ENCODE peak calls at places on chromosomes 11 and 22, in seven cellular contexts. One of them, this sample, is unnamed.

GRCh38 chr22:31296258-31296657 is 4.0 kb upstream of the PIK3IP1 start:
- DNase-seq in heart left ventricle: no peak
- DNase-seq in fibroblast of pulmonary artery: peak
- DNase-seq in A549: no peak
- DNase-seq in HFF-Myc: no peak
- DNase-seq in left ventricle myocardium inferior: no peak
- DNase-seq in heart right ventricle: no peak
- DNase-seq in this sample: peak

GRCh38 chr22:20805972-20806471 is 32.1 kb downstream of the SERPIND1 start:
- DNase-seq in heart left ventricle: no peak
- DNase-seq in fibroblast of pulmonary artery: peak
- DNase-seq in A549: no peak
- DNase-seq in HFF-Myc: peak
- DNase-seq in left ventricle myocardium inferior: no peak
- DNase-seq in heart right ventricle: no peak
- DNase-seq in this sample: peak

GRCh38 chr11:119484741-119485605 is 62.0 kb upstream of the THY1 start:
- DNase-seq in heart left ventricle: no peak
- DNase-seq in fibroblast of pulmonary artery: no peak
- DNase-seq in A549: no peak
- DNase-seq in HFF-Myc: no peak
- DNase-seq in left ventricle myocardium inferior: no peak
- DNase-seq in heart right ventricle: no peak
- DNase-seq in this sample: no peak

GRCh38 chr11:34904421-34904950 is 11.7 kb downstream of the APIP start:
- DNase-seq in heart left ventricle: no peak
- DNase-seq in fibroblast of pulmonary artery: peak
- DNase-seq in A549: no peak
- DNase-seq in HFF-Myc: no peak
- DNase-seq in left ventricle myocardium inferior: no peak
- DNase-seq in heart right ventricle: no peak
- DNase-seq in this sample: no peak

GRCh38 chr11:128497057-128497957 is 90.1 kb downstream of the ETS1 start:
- DNase-seq in heart left ventricle: no peak
- DNase-seq in fibroblast of pulmonary artery: peak
- DNase-seq in A549: peak
- DNase-seq in HFF-Myc: peak
- DNase-seq in left ventricle myocardium inferior: no peak
- DNase-seq in heart right ventricle: no peak
- DNase-seq in this sample: peak

GRCh38 chr11:64568041-64568571 is 22.9 kb upstream of the SLC22A12 start:
- DNase-seq in heart left ventricle: no peak
- DNase-seq in fibroblast of pulmonary artery: no peak
- DNase-seq in A549: no peak
- DNase-seq in HFF-Myc: no peak
- DNase-seq in left ventricle myocardium inferior: no peak
- DNase-seq in heart right ventricle: no peak
- DNase-seq in this sample: no peak

GRCh38 chr11:697811-698311 is 2.2 kb downstream of the TMEM80 start:
- DNase-seq in heart left ventricle: peak
- DNase-seq in fibroblast of pulmonary artery: no peak
- DNase-seq in A549: no peak
- DNase-seq in HFF-Myc: no peak
- DNase-seq in left ventricle myocardium inferior: no peak
- DNase-seq in heart right ventricle: no peak
- DNase-seq in this sample: peak

GRCh38 chr11:59787816-59788215 is 22.8 kb downstream of the MRPL16 start:
- DNase-seq in heart left ventricle: no peak
- DNase-seq in fibroblast of pulmonary artery: peak
- DNase-seq in A549: no peak
- DNase-seq in HFF-Myc: no peak
- DNase-seq in left ventricle myocardium inferior: no peak
- DNase-seq in heart right ventricle: no peak
- DNase-seq in this sample: peak

GRCh38 chr11:23674866-23675265 is 814.6 kb upstream of the CCDC179 start:
- DNase-seq in heart left ventricle: no peak
- DNase-seq in fibroblast of pulmonary artery: no peak
- DNase-seq in A549: no peak
- DNase-seq in HFF-Myc: peak
- DNase-seq in left ventricle myocardium inferior: no peak
- DNase-seq in heart right ventricle: no peak
- DNase-seq in this sample: no peak

GRCh38 chr11:79414644-79415317 is 26.0 kb downstream of the TENM4 start:
- DNase-seq in heart left ventricle: no peak
- DNase-seq in fibroblast of pulmonary artery: peak
- DNase-seq in A549: no peak
- DNase-seq in HFF-Myc: no peak
- DNase-seq in left ventricle myocardium inferior: no peak
- DNase-seq in heart right ventricle: no peak
- DNase-seq in this sample: peak

GRCh38 chr11:125304876-125305275 is 140.3 kb downstream of the PKNOX2 start:
- DNase-seq in heart left ventricle: no peak
- DNase-seq in fibroblast of pulmonary artery: no peak
- DNase-seq in A549: no peak
- DNase-seq in HFF-Myc: no peak
- DNase-seq in left ventricle myocardium inferior: no peak
- DNase-seq in heart right ventricle: no peak
- DNase-seq in this sample: no peak

GRCh38 chr22:46068908-46069481 is 81.3 kb upstream of the PPARA start:
- DNase-seq in heart left ventricle: no peak
- DNase-seq in fibroblast of pulmonary artery: peak
- DNase-seq in A549: no peak
- DNase-seq in HFF-Myc: no peak
- DNase-seq in left ventricle myocardium inferior: peak
- DNase-seq in heart right ventricle: peak
- DNase-seq in this sample: peak

GRCh38 chr11:32960553-32961164 is 55.0 kb upstream of the DEPDC7 start:
- DNase-seq in heart left ventricle: no peak
- DNase-seq in fibroblast of pulmonary artery: peak
- DNase-seq in A549: no peak
- DNase-seq in HFF-Myc: peak
- DNase-seq in left ventricle myocardium inferior: no peak
- DNase-seq in heart right ventricle: no peak
- DNase-seq in this sample: peak

GRCh38 chr22:41116342-41116741 is 23.9 kb downstream of the EP300 start:
- DNase-seq in heart left ventricle: no peak
- DNase-seq in fibroblast of pulmonary artery: no peak
- DNase-seq in A549: no peak
- DNase-seq in HFF-Myc: no peak
- DNase-seq in left ventricle myocardium inferior: no peak
- DNase-seq in heart right ventricle: no peak
- DNase-seq in this sample: no peak

GRCh38 chr11:46322759-46323158 is 24.5 kb upstream of the DGKZ start:
- DNase-seq in heart left ventricle: no peak
- DNase-seq in fibroblast of pulmonary artery: peak
- DNase-seq in A549: no peak
- DNase-seq in HFF-Myc: no peak
- DNase-seq in left ventricle myocardium inferior: no peak
- DNase-seq in heart right ventricle: no peak
- DNase-seq in this sample: peak

GRCh38 chr22:19646383-19646782 is 67.9 kb upstream of the SEPTIN5 start:
- DNase-seq in heart left ventricle: no peak
- DNase-seq in fibroblast of pulmonary artery: no peak
- DNase-seq in A549: no peak
- DNase-seq in HFF-Myc: no peak
- DNase-seq in left ventricle myocardium inferior: no peak
- DNase-seq in heart right ventricle: no peak
- DNase-seq in this sample: no peak

GRCh38 chr22:19645905-19646304 is 68.4 kb upstream of the SEPTIN5 start:
- DNase-seq in heart left ventricle: no peak
- DNase-seq in fibroblast of pulmonary artery: no peak
- DNase-seq in A549: no peak
- DNase-seq in HFF-Myc: no peak
- DNase-seq in left ventricle myocardium inferior: no peak
- DNase-seq in heart right ventricle: no peak
- DNase-seq in this sample: no peak

GRCh38 chr22:19643448-19644313 is 70.6 kb upstream of the SEPTIN5 start:
- DNase-seq in heart left ventricle: no peak
- DNase-seq in fibroblast of pulmonary artery: no peak
- DNase-seq in A549: no peak
- DNase-seq in HFF-Myc: no peak
- DNase-seq in left ventricle myocardium inferior: no peak
- DNase-seq in heart right ventricle: no peak
- DNase-seq in this sample: peak

GRCh38 chr22:19644314-19645223 is 69.7 kb upstream of the SEPTIN5 start:
- DNase-seq in heart left ventricle: no peak
- DNase-seq in fibroblast of pulmonary artery: no peak
- DNase-seq in A549: no peak
- DNase-seq in HFF-Myc: no peak
- DNase-seq in left ventricle myocardium inferior: no peak
- DNase-seq in heart right ventricle: no peak
- DNase-seq in this sample: peak

DNA sequence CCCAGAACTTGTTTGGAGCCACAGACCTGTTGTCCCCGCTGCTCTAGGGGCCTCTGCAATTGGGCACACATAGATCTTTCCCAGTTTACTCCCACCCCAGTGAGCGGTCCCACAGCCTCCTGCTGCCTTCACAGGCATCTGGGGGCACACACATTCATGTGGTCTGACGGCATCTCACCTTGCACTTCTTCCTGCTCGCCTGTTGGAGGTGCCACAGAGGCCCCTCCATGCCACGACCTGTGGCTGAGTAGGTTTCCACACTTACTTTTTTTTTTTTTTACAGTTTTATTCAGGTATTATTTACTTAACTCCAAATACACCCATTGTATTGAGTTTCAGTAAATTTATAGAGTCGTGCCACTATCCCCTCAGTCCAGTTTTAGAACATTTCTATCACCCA is 68.9 kb upstream of the SEPTIN5 start:
- DNase-seq in heart left ventricle: no peak
- DNase-seq in fibroblast of pulmonary artery: no peak
- DNase-seq in A549: no peak
- DNase-seq in HFF-Myc: no peak
- DNase-seq in left ventricle myocardium inferior: no peak
- DNase-seq in heart right ventricle: no peak
- DNase-seq in this sample: no peak
- TF ChIP-seq CTCF in heart left ventricle: no peak
- TF ChIP-seq CTCF in fibroblast of pulmonary artery: no peak
- TF ChIP-seq CTCF in A549: no peak
- TF ChIP-seq CTCF in HFF-Myc: no peak
- TF ChIP-seq CTCF in left ventricle myocardium inferior: no peak
- TF ChIP-seq CTCF in heart right ventricle: no peak
- TF ChIP-seq CTCF in this sample: no peak

GRCh38 chr11:117995472-117995871 is 9.3 kb downstream of the IL10RA start:
- DNase-seq in heart left ventricle: no peak
- DNase-seq in fibroblast of pulmonary artery: no peak
- DNase-seq in A549: no peak
- DNase-seq in HFF-Myc: no peak
- DNase-seq in left ventricle myocardium inferior: no peak
- DNase-seq in heart right ventricle: no peak
- DNase-seq in this sample: no peak

GRCh38 chr11:117992620-117993019 is 6.4 kb downstream of the IL10RA start:
- DNase-seq in heart left ventricle: no peak
- DNase-seq in fibroblast of pulmonary artery: no peak
- DNase-seq in A549: no peak
- DNase-seq in HFF-Myc: no peak
- DNase-seq in left ventricle myocardium inferior: no peak
- DNase-seq in heart right ventricle: no peak
- DNase-seq in this sample: no peak

GRCh38 chr11:117989351-117990102 is 3.3 kb downstream of the IL10RA start:
- DNase-seq in heart left ventricle: no peak
- DNase-seq in fibroblast of pulmonary artery: no peak
- DNase-seq in A549: no peak
- DNase-seq in HFF-Myc: no peak
- DNase-seq in left ventricle myocardium inferior: no peak
- DNase-seq in heart right ventricle: no peak
- DNase-seq in this sample: no peak

GRCh38 chr11:117993988-117994741 is 8.0 kb downstream of the IL10RA start:
- DNase-seq in heart left ventricle: peak
- DNase-seq in fibroblast of pulmonary artery: no peak
- DNase-seq in A549: no peak
- DNase-seq in HFF-Myc: no peak
- DNase-seq in left ventricle myocardium inferior: peak
- DNase-seq in heart right ventricle: no peak
- DNase-seq in this sample: no peak

GRCh38 chr11:117992136-117992535 is 5.9 kb downstream of the IL10RA start:
- DNase-seq in heart left ventricle: no peak
- DNase-seq in fibroblast of pulmonary artery: no peak
- DNase-seq in A549: no peak
- DNase-seq in HFF-Myc: no peak
- DNase-seq in left ventricle myocardium inferior: no peak
- DNase-seq in heart right ventricle: no peak
- DNase-seq in this sample: no peak
- H3K4me3 ChIP-seq in heart left ventricle: peak
- H3K4me3 ChIP-seq in fibroblast of pulmonary artery: no peak
- H3K4me3 ChIP-seq in A549: no peak
- H3K4me3 ChIP-seq in HFF-Myc: no peak
- H3K4me3 ChIP-seq in left ventricle myocardium inferior: peak
- H3K4me3 ChIP-seq in heart right ventricle: no peak
- H3K4me3 ChIP-seq in this sample: no peak

DNA sequence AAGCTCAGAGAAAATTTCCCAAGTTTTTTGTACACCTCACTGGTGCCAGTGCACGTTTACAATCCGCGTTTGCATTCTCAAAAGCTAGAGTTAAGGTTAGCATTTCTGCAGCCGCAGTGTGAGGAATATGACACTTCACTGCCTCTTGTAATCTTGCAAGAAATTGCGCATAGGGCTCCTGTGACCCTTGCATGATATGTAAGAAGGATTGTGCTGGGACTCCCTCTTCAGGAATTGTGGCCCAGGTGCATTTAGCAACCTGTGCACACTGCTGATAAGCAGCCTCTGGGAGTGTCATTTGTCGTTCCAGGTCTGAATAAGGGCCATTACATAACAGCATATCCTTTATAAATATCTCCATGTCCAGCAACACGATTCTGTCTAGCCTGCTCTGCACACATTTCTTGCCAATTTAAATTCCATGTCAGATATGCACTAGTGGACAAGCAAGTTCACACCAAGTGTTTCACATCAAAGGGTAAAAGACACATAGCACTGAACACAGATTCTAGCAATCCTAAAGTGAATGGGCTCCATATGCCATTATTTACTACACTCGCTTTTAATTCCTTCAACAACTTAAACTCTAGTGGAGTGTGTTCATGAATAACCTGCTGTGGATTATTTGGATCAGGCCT is 69.2 kb upstream of the INCENP start:
- DNase-seq in heart left ventricle: no peak
- DNase-seq in fibroblast of pulmonary artery: peak
- DNase-seq in A549: peak
- DNase-seq in HFF-Myc: no peak
- DNase-seq in left ventricle myocardium inferior: no peak
- DNase-seq in heart right ventricle: no peak
- DNase-seq in this sample: peak
- TF ChIP-seq CTCF in heart left ventricle: peak
- TF ChIP-seq CTCF in fibroblast of pulmonary artery: peak
- TF ChIP-seq CTCF in A549: peak
- TF ChIP-seq CTCF in HFF-Myc: peak
- TF ChIP-seq CTCF in left ventricle myocardium inferior: peak
- TF ChIP-seq CTCF in heart right ventricle: peak
- TF ChIP-seq CTCF in this sample: peak

DNA sequence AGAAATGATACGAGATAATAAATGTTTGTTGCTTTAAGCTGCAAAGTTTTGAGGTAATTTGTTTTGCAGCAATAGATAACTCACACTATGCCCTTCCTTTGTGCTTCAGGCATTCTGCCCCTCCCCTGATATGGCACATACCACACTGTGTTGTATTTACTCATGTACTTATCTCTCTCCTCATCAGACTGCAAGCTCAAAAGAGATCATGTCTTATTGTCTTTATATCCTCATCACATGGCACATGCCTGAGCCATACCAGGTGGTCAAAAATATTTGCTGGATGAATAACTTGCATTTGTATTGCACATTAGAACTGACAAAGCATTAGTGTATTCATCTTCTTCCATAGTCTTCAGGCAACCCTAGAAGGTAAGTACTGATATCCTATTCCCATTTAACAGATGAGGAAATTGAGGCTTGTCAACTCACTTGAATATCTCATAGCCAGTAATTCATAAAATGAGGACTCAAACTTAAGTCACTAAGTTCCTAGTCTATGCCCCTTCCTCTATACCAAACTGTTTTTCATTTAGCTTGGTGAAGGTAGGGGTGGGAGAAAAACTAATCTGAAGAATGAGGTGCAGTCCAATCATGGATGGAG is 83.9 kb upstream of the EED start:
- DNase-seq in heart left ventricle: no peak
- DNase-seq in fibroblast of pulmonary artery: peak
- DNase-seq in A549: no peak
- DNase-seq in HFF-Myc: no peak
- DNase-seq in left ventricle myocardium inferior: no peak
- DNase-seq in heart right ventricle: no peak
- DNase-seq in this sample: no peak
- H3K4me3 ChIP-seq in heart left ventricle: no peak
- H3K4me3 ChIP-seq in fibroblast of pulmonary artery: no peak
- H3K4me3 ChIP-seq in A549: no peak
- H3K4me3 ChIP-seq in HFF-Myc: no peak
- H3K4me3 ChIP-seq in left ventricle myocardium inferior: no peak
- H3K4me3 ChIP-seq in heart right ventricle: no peak
- H3K4me3 ChIP-seq in this sample: no peak